ENCODE peak calls at places on chromosomes 2 and 18, in five cellular contexts. M is breast epithelium, J is HCT116, F is transverse colon, R is A549. Z is an unnamed sample.

GRCh38 chr2:62814132-62814531 is 108.6 kb downstream of the EHBP1 start:
- DNase-seq in M (no peak), J (no peak), F (no peak), R (no peak), Z (no peak)

GRCh38 chr2:75592028-75592427 is 31.3 kb upstream of the EVA1A start:
- DNase-seq in M (no peak), J (peak; percentile 8), F (no peak), R (no peak), Z (no peak)

GRCh38 chr2:117785740-117786139 is 28.8 kb upstream of the DDX18 start:
- DNase-seq in M (no peak), J (peak; percentile 45), F (peak; percentile 16), R (peak; percentile 15), Z (no peak)

GRCh38 chr18:35041752-35042379 is 653 bp downstream of the MAPRE2 start:
- DNase-seq in M (no peak), J (no peak), F (no peak), R (no peak), Z (no peak)

GRCh38 chr2:27199241-27199640 is 12.6 kb upstream of the ATRAID start:
- DNase-seq in M (no peak), J (no peak), F (no peak), R (no peak), Z (no peak)

GRCh38 chr2:81324046-81324445 is 1019.5 kb upstream of the LRRTM1 start:
- DNase-seq in M (no peak), J (peak; percentile 18), F (no peak), R (no peak), Z (no peak)

GRCh38 chr2:227308784-227309183 is 16.3 kb upstream of the MFF start:
- DNase-seq in M (no peak), J (no peak), F (no peak), R (no peak), Z (no peak)

GRCh38 chr2:234308814-234309195 is 188.1 kb downstream of the ARL4C start:
- DNase-seq in M (no peak), J (no peak), F (peak; percentile 44), R (peak; percentile 58), Z (no peak)

GRCh38 chr2:88671786-88672427 is 19.6 kb upstream of the RPIA start:
- DNase-seq in M (no peak), J (peak; percentile 34), F (no peak), R (peak; percentile 67), Z (no peak)

GRCh38 chr18:8396244-8396643 is 213.0 kb upstream of the RAB12 start:
- DNase-seq in M (no peak), J (no peak), F (no peak), R (no peak), Z (no peak)

GRCh38 chr2:237790353-237790752 is 8.2 kb upstream of the RBM44 start:
- DNase-seq in M (no peak), J (no peak), F (no peak), R (no peak), Z (no peak)

GRCh38 chr18:12282436-12283039 is 25.5 kb upstream of the TUBB6 start:
- DNase-seq in M (no peak), J (no peak), F (no peak), R (no peak), Z (no peak)

GRCh38 chr2:43326116-43326825 is 99.9 kb upstream of the ZFP36L2 start:
- DNase-seq in M (no peak), J (no peak), F (no peak), R (no peak), Z (no peak)

GRCh38 chr2:10390369-10390801 is 57.7 kb downstream of the ODC1 start:
- DNase-seq in M (no peak), J (no peak), F (no peak), R (no peak), Z (no peak)

GRCh38 chr2:62826141-62826540 is 120.6 kb downstream of the EHBP1 start:
- DNase-seq in M (no peak), J (no peak), F (no peak), R (no peak), Z (no peak)

GRCh38 chr2:10355471-10356458 is 53.1 kb downstream of the HPCAL1 start:
- DNase-seq in M (no peak), J (no peak), F (no peak), R (no peak), Z (no peak)

GRCh38 chr2:15243762-15244161 is 317.4 kb downstream of the NBAS start:
- DNase-seq in M (no peak), J (no peak), F (no peak), R (no peak), Z (no peak)

GRCh38 chr2:85398426-85399182 is 11.6 kb downstream of the CAPG start:
- DNase-seq in M (peak; percentile 45), J (no peak), F (no peak), R (no peak), Z (no peak)

GRCh38 chr2:213834331-213834730 is 550.1 kb downstream of the SPAG16 start:
- DNase-seq in M (no peak), J (peak; percentile 6), F (no peak), R (peak; percentile 3), Z (no peak)

GRCh38 chr18:11047156-11047555 is 102.2 kb downstream of the PIEZO2 start:
- DNase-seq in M (no peak), J (no peak), F (no peak), R (no peak), Z (no peak)

GRCh38 chr2:3595985-3596384 is 1.1 kb downstream of the COLEC11 start:
- DNase-seq in M (no peak), J (no peak), F (no peak), R (no peak), Z (no peak)

DNA sequence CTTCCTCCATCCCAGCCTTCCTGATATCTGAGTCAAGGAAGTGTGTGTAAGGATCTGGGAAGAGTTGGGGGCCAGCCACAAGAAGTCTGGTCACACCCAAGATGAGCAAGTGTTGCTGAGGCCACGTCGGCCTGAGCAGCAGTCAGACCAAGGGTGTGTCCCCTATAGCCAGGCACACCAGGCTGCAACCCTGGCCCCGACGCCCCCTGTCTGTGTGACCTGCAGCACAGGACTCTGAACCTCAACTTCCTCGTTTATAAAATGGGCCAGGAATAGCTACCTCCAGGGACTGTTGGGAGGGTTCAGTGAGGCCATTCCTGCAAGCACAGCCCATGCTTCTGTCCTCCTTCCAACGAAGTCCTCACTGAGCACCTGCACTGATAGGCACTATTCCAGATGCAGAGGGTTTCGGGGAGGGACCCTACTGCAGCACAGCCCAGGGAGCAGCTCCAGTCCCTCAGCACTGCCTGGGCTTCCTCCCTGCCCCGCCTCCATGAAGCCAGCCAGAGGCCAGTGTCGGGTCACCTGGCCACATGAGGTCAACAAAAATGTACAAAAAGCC is 13.3 kb downstream of the LIMS2 start:
- DNase-seq in M (peak; percentile 37), J (no peak), F (peak; percentile 10), R (no peak), Z (no peak)
- H3K27ac ChIP-seq in M (peak overlapping the region; percentile 1), J (no peak overlapping the region), F (peak overlapping the region; percentile 81), R (no peak overlapping the region), Z (peak overlapping the region; percentile 82)

GRCh38 chr2:98632351-98632750 is 24.0 kb downstream of the UNC50 start:
- DNase-seq in M (no peak), J (no peak), F (no peak), R (no peak), Z (no peak)

GRCh38 chr2:98637401-98638144 is 29.2 kb downstream of the UNC50 start:
- DNase-seq in M (no peak), J (no peak), F (no peak), R (no peak), Z (no peak)

GRCh38 chr2:98634406-98635092 is 26.2 kb downstream of the UNC50 start:
- DNase-seq in M (no peak), J (peak; percentile 7), F (no peak), R (peak; percentile 3), Z (no peak)
- TF ChIP-seq CTCF in M (no peak), J (peak; percentile 66), F (no peak), R (peak; percentile 29), Z (no peak)

GRCh38 chr18:23456835-23457234 is 3.7 kb downstream of the RIOK3 start:
- DNase-seq in M (no peak), J (no peak), F (no peak), R (no peak), Z (no peak)

GRCh38 chr18:23460285-23461273 is 7.5 kb downstream of the RIOK3 start:
- DNase-seq in M (no peak), J (no peak), F (peak; percentile 36), R (no peak), Z (no peak)

GRCh38 chr18:23462876-23463275 is 9.8 kb downstream of the RIOK3 start:
- DNase-seq in M (no peak), J (no peak), F (no peak), R (no peak), Z (no peak)

GRCh38 chr18:23458830-23459529 is 5.9 kb downstream of the RIOK3 start:
- DNase-seq in M (no peak), J (no peak), F (no peak), R (no peak), Z (no peak)

GRCh38 chr18:23459530-23459921 is 6.4 kb downstream of the RIOK3 start:
- DNase-seq in M (no peak), J (no peak), F (no peak), R (no peak), Z (no peak)
- H3K4me1 ChIP-seq in M (no peaks in the 10 kb centered on the region), J (peaks cover 22% of the 10 kb centered on the region), F (peaks cover 43% of the 10 kb centered on the region), R (peaks cover 33% of the 10 kb centered on the region), Z (peaks cover 51% of the 10 kb centered on the region)

GRCh38 chr2:95061601-95062183 is 36.2 kb downstream of the MAL start:
- DNase-seq in M (no peak), J (no peak), F (no peak), R (no peak), Z (peak; percentile 40)

GRCh38 chr2:95060446-95061118 is 35.1 kb downstream of the MAL start:
- DNase-seq in M (peak; percentile 27), J (no peak), F (no peak), R (no peak), Z (no peak)

GRCh38 chr2:95059656-95060370 is 34.3 kb downstream of the MAL start:
- DNase-seq in M (peak; percentile 34), J (no peak), F (no peak), R (no peak), Z (no peak)

GRCh38 chr2:95062247-95062646 is 36.7 kb downstream of the MAL start:
- DNase-seq in M (no peak), J (no peak), F (no peak), R (no peak), Z (no peak)

DNA sequence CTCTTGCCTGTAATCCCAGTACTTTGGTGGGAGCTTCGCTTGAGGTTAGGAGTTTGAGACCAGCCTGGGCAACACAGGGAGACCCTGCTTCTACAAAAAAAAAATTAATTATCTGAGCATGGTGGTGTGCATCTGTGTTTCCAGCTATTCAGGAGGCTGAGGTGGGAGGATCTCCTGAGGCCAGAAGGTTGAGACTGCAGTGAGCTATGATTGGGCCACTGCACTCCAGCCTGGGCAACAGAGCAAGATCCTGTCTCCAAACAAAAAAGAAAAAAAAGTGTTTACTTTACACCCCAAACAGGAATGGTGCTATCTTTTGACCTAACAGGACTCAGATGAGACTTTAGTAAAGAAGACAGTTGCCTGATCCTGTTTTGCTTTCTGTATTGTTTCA is 35.6 kb downstream of the MAL start:
- DNase-seq in M (no peak), J (no peak), F (no peak), R (no peak), Z (no peak)
- H3K27ac ChIP-seq in M (no peak overlapping the region), J (no peak overlapping the region), F (no peak overlapping the region), R (no peak overlapping the region), Z (no peak overlapping the region)

GRCh38 chr2:70960833-70961647 is 17.4 kb upstream of the ANKRD53 start:
- DNase-seq in M (no peak), J (no peak), F (no peak), R (no peak), Z (peak; percentile 49)
- TF ChIP-seq CTCF in M (no peak), J (no peak), F (no peak), R (no peak), Z (no peak)

GRCh38 chr2:96214554-96214953 is 5.9 kb upstream of the STARD7 start:
- DNase-seq in M (no peak), J (no peak), F (no peak), R (no peak), Z (no peak)
- H3K4me1 ChIP-seq in M (no peaks in the 10 kb centered on the region), J (peaks cover 6% of the 10 kb centered on the region), F (peaks cover 5% of the 10 kb centered on the region), R (peaks cover 6% of the 10 kb centered on the region), Z (no peaks in the 10 kb centered on the region)